ENCODE peak calls at places on chromosome 20, in five cellular contexts. A is SW 1271, F is NCI-H2081, D is NCI-H1436, C is uterus. L is an unnamed sample.
A peak's percentile ranks its signal among the peaks of the same experiment; 100 is the strongest.

GRCh38 chr20:53839423-53840176 is 230.8 kb downstream of the BCAS1 start:
- DNase-seq in C (no peak), D (no peak), F (no peak), A (no peak), L (no peak)

GRCh38 chr20:32527447-32528055 is 57.6 kb downstream of the NOL4L start:
- DNase-seq in F (peak; percentile 48), D (peak; percentile 42), C (no peak), A (no peak), L (no peak)

GRCh38 chr20:19815553-19815991 is 57.5 kb downstream of the RIN2 start:
- DNase-seq in C (no peak), D (no peak), F (no peak), A (peak; percentile 99), L (peak; percentile 33)

GRCh38 chr20:32820698-32821378 is 1.1 kb downstream of the MAPRE1 start:
- DNase-seq in F (no peak), D (no peak), A (no peak), C (no peak), L (no peak)

GRCh38 chr20:24131281-24131680 is 142.7 kb upstream of the GGTLC1 start:
- DNase-seq in C (no peak), A (no peak), F (no peak), D (no peak), L (no peak)

GRCh38 chr20:59770270-59770669 is 163.2 kb downstream of the SYCP2 start:
- DNase-seq in D (no peak), A (no peak), C (no peak), F (no peak), L (no peak)

GRCh38 chr20:33463332-33464101 is 20.0 kb upstream of the SNTA1 start:
- DNase-seq in A (no peak), C (no peak), F (no peak), D (no peak), L (no peak)

GRCh38 chr20:62875419-62876355 is 14.1 kb upstream of the TCFL5 start:
- DNase-seq in C (peak; percentile 74), D (peak; percentile 63), F (peak; percentile 85), A (peak; percentile 77), L (peak; percentile 81)

GRCh38 chr20:56422131-56422823 is 10.2 kb downstream of the CASS4 start:
- DNase-seq in A (no peak), D (no peak), F (no peak), C (no peak), L (no peak)

GRCh38 chr20:33789109-33789857 is 21.9 kb upstream of the CHMP4B start:
- DNase-seq in D (no peak), F (no peak), C (peak; percentile 37), A (peak; percentile 100), L (peak; percentile 28)

GRCh38 chr20:40781340-40781916 is 92.4 kb upstream of the MAFB start:
- DNase-seq in F (no peak), A (no peak), C (no peak), D (no peak), L (no peak)

GRCh38 chr20:13060327-13060726 is 51.6 kb downstream of the SPTLC3 start:
- DNase-seq in D (no peak), F (no peak), A (no peak), C (no peak), L (no peak)

GRCh38 chr20:46349742-46350056 is 41.4 kb upstream of the CDH22 start:
- DNase-seq in D (no peak), C (no peak), A (no peak), F (peak; percentile 55), L (no peak)

GRCh38 chr20:25054995-25055629 is 2.8 kb downstream of the ACSS1 start:
- DNase-seq in C (no peak), A (no peak), F (no peak), D (no peak), L (no peak)

GRCh38 chr20:6623989-6624388 is 143.5 kb upstream of the BMP2 start:
- DNase-seq in C (no peak), F (no peak), D (no peak), A (no peak), L (no peak)

GRCh38 chr20:44080646-44081267 is 106.2 kb downstream of the JPH2 start:
- DNase-seq in C (peak; percentile 65), A (no peak), D (peak; percentile 71), F (peak; percentile 64), L (peak; percentile 53)

GRCh38 chr20:35007891-35008290 is 52.2 kb downstream of the MYH7B start:
- DNase-seq in A (no peak), C (no peak), D (no peak), F (no peak), L (peak; percentile 7)

GRCh38 chr20:35006009-35006408 is 50.3 kb downstream of the MYH7B start:
- DNase-seq in A (no peak), C (no peak), D (no peak), F (no peak), L (peak; percentile 28)

GRCh38 chr20:20259534-20259933 is 108.4 kb upstream of the INSM1 start:
- DNase-seq in F (no peak), D (no peak), A (no peak), C (no peak), L (no peak)

GRCh38 chr20:19407731-19408130 is 195.3 kb downstream of the SLC24A3 start:
- DNase-seq in A (no peak), F (no peak), D (no peak), C (no peak), L (no peak)

GRCh38 chr20:51889466-51889865 is 87.1 kb upstream of the SALL4 start:
- DNase-seq in C (no peak), A (no peak), F (no peak), D (no peak), L (no peak)

GRCh38 chr20:4099905-4100675 is 84.7 kb upstream of the RNF24 start:
- DNase-seq in A (no peak), C (no peak), D (no peak), F (no peak), L (no peak)

GRCh38 chr20:31869942-31870702 is at the start of the genes DUSP15 and TTLL9:
- DNase-seq in A (no peak), F (no peak), D (no peak), C (no peak), L (no peak)

GRCh38 chr20:5279661-5280060 is 37.1 kb downstream of the PROKR2 start:
- DNase-seq in C (no peak), A (no peak), D (no peak), F (no peak), L (no peak)

GRCh38 chr20:57867181-57867803 is 157.5 kb upstream of the PMEPA1 start:
- DNase-seq in C (no peak), A (no peak), D (no peak), F (no peak), L (no peak)

GRCh38 chr20:57868310-57868709 is 158.5 kb upstream of the PMEPA1 start:
- DNase-seq in A (no peak), F (no peak), D (no peak), C (no peak), L (no peak)

GRCh38 chr20:29410805-29411457 is 1846.5 kb upstream of the DEFB115 start:
- DNase-seq in C (no peak), A (no peak), D (no peak), F (no peak), L (peak; percentile 43)

GRCh38 chr20:35807877-35808276 is 36.1 kb downstream of the PHF20 start:
- DNase-seq in A (no peak), C (no peak), D (no peak), F (no peak), L (no peak)

GRCh38 chr20:34626978-34627377 is 49.9 kb downstream of the PIGU start:
- DNase-seq in A (no peak), D (no peak), C (no peak), F (no peak), L (no peak)

GRCh38 chr20:10857362-10858070 is 183.7 kb upstream of the JAG1 start:
- DNase-seq in D (no peak), F (no peak), A (no peak), C (peak; percentile 21), L (no peak)

GRCh38 chr20:2402271-2402980 is 21.7 kb downstream of the TGM6 start:
- DNase-seq in A (no peak), C (no peak), D (no peak), F (no peak), L (no peak)

GRCh38 chr20:23003077-23003476 is 32.0 kb upstream of the SSTR4 start:
- DNase-seq in D (no peak), F (no peak), A (no peak), C (no peak), L (no peak)

GRCh38 chr20:49615401-49616153 is 47.6 kb upstream of the PTGIS start:
- DNase-seq in A (no peak), F (no peak), C (no peak), D (no peak), L (peak; percentile 93)

GRCh38 chr20:47258745-47259695 is 97.5 kb downstream of the ZMYND8 start:
- DNase-seq in A (no peak), F (no peak), D (no peak), C (no peak), L (no peak)

GRCh38 chr20:17558154-17558940 is 11.5 kb upstream of the DSTN start:
- DNase-seq in F (no peak), D (no peak), C (peak; percentile 67), A (peak; percentile 94), L (peak; percentile 27)

GRCh38 chr20:41081276-41081814 is 52.7 kb downstream of the TOP1 start:
- DNase-seq in F (no peak), D (no peak), C (no peak), A (no peak), L (no peak)